ENCODE peak calls at places on chromosome X, in four cellular contexts. One of them, this sample, is unnamed.

GRCh38 chrX:46576458-46576857 is 2.9 kb downstream of the CHST7 start:
- DNase-seq in cardiac muscle cell: no peak
- DNase-seq in cardiac fibroblast: peak
- DNase-seq in breast epithelium: no peak
- DNase-seq in this sample: peak

GRCh38 chrX:8504451-8504850 is 39.8 kb downstream of the VCX3B start:
- DNase-seq in cardiac muscle cell: no peak
- DNase-seq in cardiac fibroblast: peak
- DNase-seq in breast epithelium: no peak
- DNase-seq in this sample: peak

GRCh38 chrX:22366166-22366702 is 93.5 kb downstream of the CBLL2 start:
- DNase-seq in cardiac muscle cell: no peak
- DNase-seq in cardiac fibroblast: peak
- DNase-seq in breast epithelium: no peak
- DNase-seq in this sample: no peak

GRCh38 chrX:50430917-50431316 is 39.7 kb downstream of the DGKK start:
- DNase-seq in cardiac muscle cell: no peak
- DNase-seq in cardiac fibroblast: no peak
- DNase-seq in breast epithelium: no peak
- DNase-seq in this sample: no peak

GRCh38 chrX:8044861-8045434 is 117.7 kb upstream of the PNPLA4 start:
- DNase-seq in cardiac muscle cell: no peak
- DNase-seq in cardiac fibroblast: peak
- DNase-seq in breast epithelium: no peak
- DNase-seq in this sample: peak

GRCh38 chrX:153441981-153442380 is 3.9 kb downstream of the TREX2 start:
- DNase-seq in cardiac muscle cell: no peak
- DNase-seq in cardiac fibroblast: no peak
- DNase-seq in breast epithelium: no peak
- DNase-seq in this sample: no peak

GRCh38 chrX:112662559-112663427 is 16.9 kb downstream of the LHFPL1 start:
- DNase-seq in cardiac muscle cell: peak
- DNase-seq in cardiac fibroblast: peak
- DNase-seq in breast epithelium: no peak
- DNase-seq in this sample: no peak

GRCh38 chrX:103818844-103819243 is 13.2 kb downstream of the RAB9B start:
- DNase-seq in cardiac muscle cell: no peak
- DNase-seq in cardiac fibroblast: peak
- DNase-seq in breast epithelium: no peak
- DNase-seq in this sample: no peak

GRCh38 chrX:48696301-48697181 is at the start of gene SUV39H1:
- DNase-seq in cardiac muscle cell: peak
- DNase-seq in cardiac fibroblast: peak
- DNase-seq in breast epithelium: peak
- DNase-seq in this sample: peak

GRCh38 chrX:10444204-10444603 is 176.2 kb downstream of the MID1 start:
- DNase-seq in cardiac muscle cell: no peak
- DNase-seq in cardiac fibroblast: peak
- DNase-seq in breast epithelium: no peak
- DNase-seq in this sample: peak

GRCh38 chrX:129956765-129957164 is 25.7 kb upstream of the BCORL1 start:
- DNase-seq in cardiac muscle cell: no peak
- DNase-seq in cardiac fibroblast: no peak
- DNase-seq in breast epithelium: no peak
- DNase-seq in this sample: no peak
- H3K4me3 ChIP-seq in cardiac muscle cell: peak
- H3K4me3 ChIP-seq in cardiac fibroblast: peak
- H3K4me3 ChIP-seq in breast epithelium: peak
- H3K4me3 ChIP-seq in this sample: peak

DNA sequence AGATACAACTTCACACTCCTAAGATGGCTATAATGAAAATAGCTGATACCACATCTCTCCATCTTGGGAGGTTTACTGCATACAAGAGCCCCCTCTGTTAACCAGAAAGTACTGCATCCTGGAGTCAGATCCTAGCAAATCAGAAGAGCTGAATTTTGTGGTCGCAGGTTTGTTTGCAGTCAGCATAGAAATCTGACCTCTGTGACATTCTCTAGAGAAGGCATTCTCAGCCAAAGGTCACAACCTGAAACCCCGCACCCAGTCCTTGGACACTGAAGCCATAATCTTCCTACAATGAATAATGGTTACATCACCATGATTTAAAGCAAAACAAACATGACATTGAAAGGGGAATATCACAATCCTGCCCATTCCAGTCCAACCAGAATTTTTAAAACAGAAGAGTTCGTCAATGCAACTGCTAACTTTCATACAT is 17.7 kb downstream of the HS6ST2 start:
- DNase-seq in cardiac muscle cell: peak
- DNase-seq in cardiac fibroblast: no peak
- DNase-seq in breast epithelium: no peak
- DNase-seq in this sample: no peak
- TF ChIP-seq CTCF in cardiac muscle cell: no peak
- TF ChIP-seq CTCF in cardiac fibroblast: no peak
- TF ChIP-seq CTCF in breast epithelium: no peak
- TF ChIP-seq CTCF in this sample: peak

DNA sequence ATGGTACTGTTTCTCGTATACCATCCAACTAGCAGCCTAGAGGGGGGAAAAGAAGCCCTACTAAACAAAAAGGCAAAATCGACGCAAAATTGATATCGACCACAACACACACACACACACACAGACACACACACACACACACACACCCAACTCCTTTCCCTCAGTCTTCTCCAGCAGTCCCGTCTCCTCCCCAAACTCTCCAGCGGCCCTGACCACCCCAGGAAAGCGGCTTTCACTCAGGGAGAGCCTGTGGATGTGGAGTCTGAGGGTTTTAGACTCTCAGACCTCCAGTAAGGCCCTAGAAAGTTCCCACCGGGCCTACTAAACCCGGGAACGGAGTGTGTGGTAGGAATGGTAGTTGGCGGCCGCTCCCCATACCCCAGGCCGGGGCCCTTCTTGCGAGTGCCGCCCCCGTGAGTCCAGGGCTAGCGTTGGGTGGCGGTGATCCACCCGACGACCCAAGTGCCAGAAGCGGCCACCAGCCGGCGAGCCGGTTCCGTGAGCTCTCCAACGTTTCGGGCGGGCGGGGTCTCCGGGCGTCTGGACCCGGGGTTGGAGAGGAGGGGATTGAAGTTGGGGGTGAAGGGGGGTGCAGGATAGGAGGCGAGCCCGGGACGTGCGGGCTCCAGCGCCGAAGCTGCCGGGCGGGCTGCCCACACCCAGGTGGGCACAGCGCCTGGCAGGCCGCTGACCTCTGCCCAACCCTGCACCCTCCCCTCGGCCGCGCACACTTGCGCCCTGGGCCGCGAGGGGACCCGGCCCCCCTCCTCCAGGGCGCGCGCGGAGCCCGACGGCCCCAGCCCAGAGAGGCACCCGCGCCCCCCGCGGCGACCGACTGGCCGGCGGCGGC is 13.7 kb downstream of the ARX start:
- DNase-seq in cardiac muscle cell: no peak
- DNase-seq in cardiac fibroblast: no peak
- DNase-seq in breast epithelium: no peak
- DNase-seq in this sample: no peak
- H3K4me3 ChIP-seq in cardiac muscle cell: no peak
- H3K4me3 ChIP-seq in cardiac fibroblast: no peak
- H3K4me3 ChIP-seq in breast epithelium: peak
- H3K4me3 ChIP-seq in this sample: no peak

GRCh38 chrX:114611018-114611619 is 27.2 kb downstream of the HTR2C start:
- DNase-seq in cardiac muscle cell: peak
- DNase-seq in cardiac fibroblast: peak
- DNase-seq in breast epithelium: no peak
- DNase-seq in this sample: peak
- TF ChIP-seq CTCF in cardiac muscle cell: peak
- TF ChIP-seq CTCF in cardiac fibroblast: peak
- TF ChIP-seq CTCF in breast epithelium: peak
- TF ChIP-seq CTCF in this sample: peak

DNA sequence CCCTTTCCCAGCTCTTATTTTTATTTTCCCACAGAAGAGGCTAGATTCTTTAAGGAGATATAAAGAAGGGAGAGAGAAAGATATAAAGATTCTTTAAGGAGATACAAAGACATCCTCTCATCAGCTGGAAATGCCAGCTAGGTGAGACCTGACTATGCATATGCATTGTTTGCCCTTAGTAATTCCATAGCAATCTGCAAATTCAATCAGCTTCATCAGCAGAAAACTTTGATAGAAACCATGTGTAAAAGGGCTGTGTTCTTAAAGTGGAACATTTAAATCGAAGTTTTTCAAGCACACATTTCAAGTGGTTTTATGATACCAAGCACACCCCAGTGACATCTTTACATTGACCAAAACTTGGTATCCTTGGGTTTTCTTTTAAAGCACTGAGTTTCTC is 24.1 kb downstream of the FHL1 start:
- DNase-seq in cardiac muscle cell: no peak
- DNase-seq in cardiac fibroblast: no peak
- DNase-seq in breast epithelium: no peak
- DNase-seq in this sample: no peak
- H3K4me3 ChIP-seq in cardiac muscle cell: no peak
- H3K4me3 ChIP-seq in cardiac fibroblast: no peak
- H3K4me3 ChIP-seq in breast epithelium: no peak
- H3K4me3 ChIP-seq in this sample: no peak

GRCh38 chrX:108134724-108135123 is 43.1 kb downstream of the ATG4A start:
- DNase-seq in cardiac muscle cell: no peak
- DNase-seq in cardiac fibroblast: no peak
- DNase-seq in breast epithelium: no peak
- DNase-seq in this sample: no peak
- TF ChIP-seq CTCF in cardiac muscle cell: no peak
- TF ChIP-seq CTCF in cardiac fibroblast: no peak
- TF ChIP-seq CTCF in breast epithelium: no peak
- TF ChIP-seq CTCF in this sample: no peak

DNA sequence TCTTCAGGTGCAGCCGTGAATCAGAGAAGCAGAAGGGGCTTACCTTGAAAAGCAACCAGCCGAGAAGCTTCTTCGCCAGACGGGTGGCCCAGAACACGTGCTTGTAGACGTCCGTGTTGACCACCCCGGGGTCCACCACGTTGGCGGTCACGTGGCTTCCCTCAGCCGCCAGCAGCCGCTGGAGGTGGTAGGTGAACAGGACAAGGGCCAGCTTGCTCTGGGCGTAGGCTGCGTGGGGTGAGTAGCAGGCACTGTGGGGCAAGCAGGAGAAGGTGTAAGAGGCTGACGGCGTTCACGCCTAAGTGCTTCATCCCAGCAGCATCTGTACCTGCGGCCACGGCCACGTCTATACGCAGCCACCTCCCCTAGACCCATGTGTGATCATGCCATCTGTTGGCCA is 257.8 kb downstream of the DHRSX start:
- DNase-seq in cardiac muscle cell: no peak
- DNase-seq in cardiac fibroblast: no peak
- DNase-seq in breast epithelium: no peak
- DNase-seq in this sample: no peak
- H3K4me3 ChIP-seq in cardiac muscle cell: no peak
- H3K4me3 ChIP-seq in cardiac fibroblast: no peak
- H3K4me3 ChIP-seq in breast epithelium: no peak
- H3K4me3 ChIP-seq in this sample: no peak

GRCh38 chrX:40570346-40571093 is 10.2 kb upstream of the ATP6AP2 start:
- DNase-seq in cardiac muscle cell: no peak
- DNase-seq in cardiac fibroblast: no peak
- DNase-seq in breast epithelium: no peak
- DNase-seq in this sample: no peak

GRCh38 chrX:40571600-40571999 is 9.2 kb upstream of the ATP6AP2 start:
- DNase-seq in cardiac muscle cell: no peak
- DNase-seq in cardiac fibroblast: no peak
- DNase-seq in breast epithelium: no peak
- DNase-seq in this sample: no peak

GRCh38 chrX:40578039-40578438 is 2.7 kb upstream of the ATP6AP2 start:
- DNase-seq in cardiac muscle cell: no peak
- DNase-seq in cardiac fibroblast: no peak
- DNase-seq in breast epithelium: no peak
- DNase-seq in this sample: no peak

GRCh38 chrX:40576291-40576690 is 4.5 kb upstream of the ATP6AP2 start:
- DNase-seq in cardiac muscle cell: no peak
- DNase-seq in cardiac fibroblast: no peak
- DNase-seq in breast epithelium: no peak
- DNase-seq in this sample: peak

GRCh38 chrX:40573763-40574162 is 7.0 kb upstream of the ATP6AP2 start:
- DNase-seq in cardiac muscle cell: no peak
- DNase-seq in cardiac fibroblast: peak
- DNase-seq in breast epithelium: no peak
- DNase-seq in this sample: peak
- TF ChIP-seq CTCF in cardiac muscle cell: peak
- TF ChIP-seq CTCF in cardiac fibroblast: peak
- TF ChIP-seq CTCF in breast epithelium: no peak
- TF ChIP-seq CTCF in this sample: peak